ENCODE peak calls at places on chromosomes 1 and 21, in five cellular contexts. N is psoas muscle, I is left ventricle myocardium inferior, J is A673, Z is heart left ventricle. H is an unnamed sample.
A peak's percentile ranks its signal among the peaks of the same experiment; 100 is the strongest.

GRCh38 chr1:98210064-98210463 is 289.2 kb upstream of the DPYD start:
- DNase-seq in J (peak; percentile 85), I (no peak), N (no peak), Z (no peak), H (no peak)

GRCh38 chr1:99525313-99525712 is 120.6 kb upstream of the PALMD start:
- DNase-seq in I (no peak), Z (no peak), N (no peak), J (no peak), H (no peak)

GRCh38 chr1:185565314-185565713 is 168.9 kb upstream of the HMCN1 start:
- DNase-seq in N (no peak), Z (no peak), I (no peak), J (no peak), H (no peak)

GRCh38 chr1:10617318-10617717 is 142.6 kb downstream of the PEX14 start:
- DNase-seq in N (no peak), I (no peak), J (no peak), Z (no peak), H (no peak)

GRCh38 chr1:100955322-100955721 is 59.4 kb downstream of the SLC30A7 start:
- DNase-seq in N (no peak), I (no peak), J (peak; percentile 86), Z (no peak), H (no peak)

GRCh38 chr1:161090617-161091016 is 1.3 kb upstream of the NECTIN4 start:
- DNase-seq in N (no peak), Z (no peak), I (no peak), J (no peak), H (no peak)

GRCh38 chr1:108747128-108747827 is 804 bp downstream of the STXBP3 start:
- DNase-seq in J (peak; percentile 81), I (peak; percentile 71), Z (peak; percentile 87), N (peak; percentile 75), H (peak; percentile 56)

GRCh38 chr1:65687435-65688214 is 105.1 kb upstream of the PDE4B start:
- DNase-seq in N (peak; percentile 81), Z (peak; percentile 75), I (peak; percentile 84), J (peak; percentile 81), H (peak; percentile 98)

GRCh38 chr21:35084869-35085268 is 35.8 kb upstream of the RUNX1 start:
- DNase-seq in Z (no peak), N (no peak), I (no peak), J (peak; percentile 3), H (no peak)

GRCh38 chr21:26050857-26051256 is 119.7 kb downstream of the APP start:
- DNase-seq in J (no peak), Z (no peak), I (no peak), N (no peak), H (no peak)

GRCh38 chr1:156371553-156372264 is 2.7 kb downstream of the RHBG start:
- DNase-seq in Z (peak; percentile 35), N (peak; percentile 68), I (peak; percentile 37), J (no peak), H (peak; percentile 56)

GRCh38 chr1:3930696-3931309 is 30.7 kb upstream of the C1orf174 start:
- DNase-seq in J (no peak), I (no peak), N (no peak), Z (no peak), H (no peak)

GRCh38 chr1:9723926-9724325 is 72.4 kb downstream of the PIK3CD start:
- DNase-seq in J (no peak), I (no peak), Z (no peak), N (no peak), H (no peak)

GRCh38 chr21:37751268-37751975 is 164.8 kb downstream of the KCNJ6 start:
- DNase-seq in I (no peak), N (no peak), J (no peak), Z (peak; percentile 58), H (no peak)

GRCh38 chr1:85584264-85584781 is 3.8 kb downstream of the CCN1 start:
- DNase-seq in Z (no peak), I (no peak), J (peak; percentile 64), N (no peak), H (no peak)

GRCh38 chr1:15258828-15259588 is 12.0 kb downstream of the FHAD1 start:
- DNase-seq in Z (no peak), N (no peak), J (no peak), I (no peak), H (no peak)

GRCh38 chr1:15261155-15262002 is 14.4 kb downstream of the FHAD1 start:
- DNase-seq in I (peak; percentile 35), N (peak; percentile 55), Z (peak; percentile 67), J (peak; percentile 48), H (no peak)

GRCh38 chr1:15257309-15257708 is 10.3 kb downstream of the FHAD1 start:
- DNase-seq in N (no peak), Z (no peak), I (no peak), J (no peak), H (no peak)

GRCh38 chr1:15260418-15261154 is 13.6 kb downstream of the FHAD1 start:
- DNase-seq in I (no peak), Z (no peak), J (no peak), N (no peak), H (no peak)

DNA sequence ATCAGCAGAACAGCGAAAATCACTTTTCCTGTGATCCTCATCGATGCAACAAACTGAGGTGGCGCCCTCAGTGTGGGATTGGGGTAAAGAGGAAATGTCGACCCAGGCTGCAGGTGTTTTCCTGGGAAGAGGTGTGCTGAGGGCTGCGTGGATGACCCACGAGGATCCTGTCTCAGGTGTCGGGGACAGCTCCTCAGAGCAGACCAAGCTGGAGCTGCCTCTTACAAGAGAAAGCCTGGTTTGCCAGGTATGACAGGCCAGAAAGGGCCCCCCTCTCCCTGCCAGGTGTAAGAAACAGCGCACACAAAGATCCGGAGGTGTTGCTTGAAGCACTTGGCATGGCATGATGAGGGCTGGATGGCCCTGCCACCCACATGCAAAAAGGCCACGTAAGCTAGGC is 12.6 kb downstream of the FHAD1 start:
- DNase-seq in I (no peak), Z (no peak), J (no peak), N (no peak), H (no peak)
- H3K27ac ChIP-seq in I (no peak overlapping the region), Z (no peak overlapping the region), J (no peak overlapping the region), N (no peak overlapping the region), H (no peak overlapping the region)

DNA sequence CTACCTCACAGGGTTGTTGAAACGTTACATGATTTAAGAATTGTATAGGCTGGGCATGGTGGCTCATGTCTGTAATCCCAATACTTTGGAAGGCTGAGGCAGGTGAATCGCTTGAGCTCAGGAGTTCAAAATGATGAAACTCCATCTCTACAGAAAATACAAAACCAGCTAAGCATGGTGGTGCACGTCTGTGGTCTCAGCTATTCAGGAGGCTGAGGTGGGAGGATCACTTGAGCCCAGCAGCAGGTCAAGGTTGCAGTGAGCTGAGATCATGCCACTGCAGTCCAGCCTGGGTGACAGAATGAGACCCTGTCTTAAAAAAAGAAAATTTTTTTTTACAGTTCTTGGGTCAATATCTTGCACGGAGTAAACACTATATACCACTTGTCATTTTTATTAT is 8.2 kb downstream of the PHLDA3 start:
- DNase-seq in N (no peak), J (no peak), I (no peak), Z (no peak), H (no peak)
- H3K27ac ChIP-seq in N (peak overlapping the region; percentile 98), J (no peak overlapping the region), I (peak overlapping the region; percentile 69), Z (peak overlapping the region; percentile 73), H (peak overlapping the region; percentile 100)

GRCh38 chr1:79981483-79981882 is 975.0 kb upstream of the ADGRL4 start:
- DNase-seq in I (no peak), Z (peak; percentile 16), N (no peak), J (no peak), H (no peak)
- H3K27ac ChIP-seq in I (peak overlapping the region; percentile 88), Z (peak overlapping the region; percentile 80), N (no peak overlapping the region), J (no peak overlapping the region), H (no peak overlapping the region)

GRCh38 chr21:43021756-43022600 is 47.6 kb downstream of the PKNOX1 start:
- DNase-seq in J (no peak), Z (no peak), I (no peak), N (no peak), H (no peak)
- H3K27ac ChIP-seq in J (no peak overlapping the region), Z (no peak overlapping the region), I (no peak overlapping the region), N (no peak overlapping the region), H (no peak overlapping the region)

GRCh38 chr1:205355054-205355453 is 1.7 kb downstream of the KLHDC8A start:
- DNase-seq in I (no peak), Z (no peak), N (no peak), J (no peak), H (no peak)
- H3K27ac ChIP-seq in I (no peak overlapping the region), Z (no peak overlapping the region), N (no peak overlapping the region), J (no peak overlapping the region), H (peak overlapping the region; percentile 8)

DNA sequence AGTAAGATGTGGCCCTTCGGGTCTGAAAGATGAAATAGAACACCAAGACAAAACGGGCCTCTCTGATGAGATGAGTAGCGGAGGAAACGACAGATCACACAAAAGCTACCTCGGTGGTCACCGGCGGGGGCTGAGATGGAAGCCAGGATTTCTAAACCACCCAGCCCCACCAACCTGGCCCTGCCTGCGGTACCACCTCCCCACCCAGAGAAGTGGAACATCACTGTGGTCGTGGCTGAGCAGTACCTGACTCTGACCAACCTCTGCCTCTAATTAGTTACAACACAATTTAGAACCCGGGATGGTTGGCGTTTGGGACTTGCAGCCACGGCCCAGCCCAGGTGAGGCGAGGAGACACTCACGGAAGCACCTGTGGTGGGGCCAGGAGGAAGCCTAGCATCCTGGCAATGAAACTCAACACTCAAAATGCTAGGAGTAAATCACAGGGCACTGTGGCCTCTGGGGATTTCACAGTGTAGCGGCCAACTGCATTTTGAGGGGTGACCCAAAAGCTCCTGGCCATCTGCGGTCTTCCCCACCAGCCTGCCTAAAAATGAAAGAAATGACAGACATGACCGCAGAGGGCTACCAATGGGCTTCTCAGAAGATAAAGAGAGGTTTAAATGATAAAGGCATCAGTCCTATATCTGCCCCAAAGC is 73.4 kb downstream of the ITPKB start:
- DNase-seq in J (no peak), I (no peak), N (no peak), Z (peak; percentile 27), H (no peak)
- H3K27ac ChIP-seq in J (no peak overlapping the region), I (no peak overlapping the region), N (peak overlapping the region; percentile 77), Z (peak overlapping the region; percentile 88), H (no peak overlapping the region)

DNA sequence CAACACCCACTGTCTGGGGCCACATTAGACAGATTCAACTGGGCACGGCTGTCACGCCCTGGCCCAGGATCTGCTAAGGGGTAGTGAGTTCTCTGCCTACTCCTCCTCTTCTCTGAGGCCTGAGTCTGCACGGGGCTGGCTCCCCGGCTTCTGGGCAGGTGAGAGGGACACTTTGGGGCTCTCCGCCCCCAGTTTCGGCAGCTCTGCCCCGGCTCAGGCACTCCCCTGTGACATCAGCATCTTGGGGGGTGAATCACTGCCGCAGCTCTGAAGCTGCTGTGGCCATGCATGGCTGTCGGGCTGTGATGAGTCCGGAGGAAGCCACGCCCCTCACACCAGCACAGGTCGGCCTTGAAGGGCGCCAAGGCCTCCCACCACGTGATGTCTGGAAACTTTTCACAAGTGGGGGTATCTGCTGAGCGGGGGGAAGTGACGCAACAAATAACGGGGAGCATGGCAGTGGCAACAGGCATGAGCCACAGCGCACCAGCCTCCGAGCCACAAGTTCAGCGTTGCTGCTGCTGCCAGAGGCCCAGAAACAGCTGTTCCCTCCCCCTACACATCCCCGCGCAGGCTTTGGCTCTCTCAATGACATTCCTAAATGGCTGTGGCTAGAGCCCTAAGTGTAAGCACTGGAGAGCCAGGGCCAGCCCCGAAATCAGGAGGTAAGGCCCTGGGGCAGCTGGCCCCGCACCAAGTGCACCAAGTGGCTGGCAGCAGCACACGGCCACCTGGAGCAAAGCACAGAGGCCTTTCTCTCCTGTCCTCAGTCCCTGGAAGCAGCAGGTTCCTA is 26.3 kb downstream of the ZBTB17 start:
- DNase-seq in N (peak; percentile 93), J (peak; percentile 69), Z (peak; percentile 94), I (peak; percentile 83), H (peak; percentile 82)
- H3K27ac ChIP-seq in N (peak overlapping the region; percentile 93), J (peak overlapping the region; percentile 57), Z (peak overlapping the region; percentile 87), I (peak overlapping the region; percentile 89), H (peak overlapping the region; percentile 94)

GRCh38 chr1:23129846-23130245 is 38.8 kb downstream of the LUZP1 start:
- DNase-seq in J (no peak), I (no peak), Z (no peak), N (no peak), H (no peak)
- H3K27ac ChIP-seq in J (no peak overlapping the region), I (no peak overlapping the region), Z (no peak overlapping the region), N (no peak overlapping the region), H (no peak overlapping the region)